ENCODE peak calls at places on chromosomes 16 and 17, in eight cellular contexts. G is prostate gland, T is sigmoid colon, I is thyroid gland, H is uterus, N is esophagus muscularis mucosa, J is upper lobe of left lung, C is body of pancreas. B is an unnamed sample.

GRCh38 chr17:19248923-19249574 is 11.9 kb downstream of the EPN2 start:
- DNase-seq in C (peak; percentile 40), T (peak; percentile 83), J (no peak), H (peak; percentile 63), G (peak; percentile 74), I (peak; percentile 61), N (no peak), B (peak; percentile 28)

GRCh38 chr17:80855968-80856862 is 135.4 kb upstream of the CHMP6 start:
- DNase-seq in N (no peak), I (no peak), G (no peak), T (peak; percentile 90), C (peak; percentile 59), H (no peak), J (peak; percentile 59), B (no peak)

GRCh38 chr16:674968-675883 is at the start of gene RHBDL1:
- DNase-seq in T (no peak), I (peak; percentile 42), C (no peak), H (no peak), N (no peak), J (peak; percentile 90), G (no peak), B (no peak)

GRCh38 chr16:79751785-79752184 is 151.2 kb upstream of the MAF start:
- DNase-seq in I (no peak), G (peak; percentile 73), J (no peak), N (peak; percentile 85), T (peak; percentile 86), H (peak; percentile 77), C (peak; percentile 34), B (peak; percentile 72)

GRCh38 chr17:39563476-39563875 is 44.2 kb downstream of the NEUROD2 start:
- DNase-seq in J (no peak), N (no peak), I (peak; percentile 60), H (no peak), T (no peak), G (no peak), C (no peak), B (peak; percentile 17)

GRCh38 chr16:75256871-75257343 is 5.5 kb upstream of the BCAR1 start:
- DNase-seq in H (peak; percentile 55), G (no peak), N (no peak), C (peak; percentile 34), I (peak; percentile 38), T (peak; percentile 75), J (no peak), B (no peak)

GRCh38 chr17:75738218-75738802 is 17.1 kb downstream of the ITGB4 start:
- DNase-seq in C (peak; percentile 53), N (no peak), G (no peak), J (no peak), I (no peak), H (no peak), T (no peak), B (no peak)

GRCh38 chr17:82859431-82860403 is 19.9 kb upstream of the ZNF750 start:
- DNase-seq in T (no peak), J (peak; percentile 88), G (no peak), N (no peak), C (peak; percentile 62), I (peak; percentile 98), H (no peak), B (no peak)

GRCh38 chr17:614637-615546 is 99.7 kb downstream of the VPS53 start:
- DNase-seq in N (no peak), G (no peak), J (no peak), I (no peak), H (no peak), T (no peak), C (peak; percentile 27), B (no peak)

GRCh38 chr17:6186998-6187397 is 116.8 kb downstream of the WSCD1 start:
- DNase-seq in N (no peak), J (no peak), C (no peak), T (no peak), H (no peak), G (no peak), I (no peak), B (no peak)

GRCh38 chr17:6195123-6195522 is 124.9 kb downstream of the WSCD1 start:
- DNase-seq in N (no peak), C (no peak), J (no peak), H (no peak), G (no peak), T (no peak), I (no peak), B (no peak)

GRCh38 chr17:6187836-6188235 is 117.7 kb downstream of the WSCD1 start:
- DNase-seq in H (no peak), C (no peak), J (no peak), T (no peak), N (no peak), I (no peak), G (no peak), B (no peak)

DNA sequence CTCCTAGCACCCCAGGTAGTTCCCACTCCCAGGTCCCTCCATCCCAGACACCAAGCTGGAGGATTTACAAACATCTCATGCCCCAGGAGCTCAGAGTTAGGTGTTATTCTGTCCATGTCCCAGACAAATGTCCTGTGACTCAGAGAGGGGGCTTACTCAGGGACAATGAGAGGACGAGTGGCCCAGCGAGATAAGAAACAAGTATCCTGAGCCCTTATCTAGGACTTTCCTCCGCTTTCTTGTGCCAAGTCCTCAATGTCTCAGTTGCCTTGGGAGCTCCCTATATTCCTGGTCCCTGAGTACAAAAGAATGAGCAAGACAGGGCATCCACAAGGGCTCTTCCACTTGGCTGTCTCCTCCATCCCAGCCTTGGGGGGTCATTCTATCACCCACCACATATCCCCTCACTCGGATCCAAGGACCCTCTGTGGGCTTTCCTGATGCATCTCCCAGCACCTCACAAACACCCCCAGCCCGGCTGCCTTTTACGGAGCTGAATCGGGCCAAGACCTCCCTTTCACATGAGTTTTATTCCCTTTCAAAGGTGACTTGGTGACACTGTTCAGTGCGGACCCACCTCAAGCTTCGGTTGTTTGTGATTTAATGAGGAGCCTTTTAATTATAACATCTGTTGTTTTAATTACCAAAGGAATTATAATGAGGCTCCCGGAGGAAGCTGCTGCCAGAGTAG is 121.4 kb downstream of the WSCD1 start:
- DNase-seq in G (no peak), C (no peak), T (no peak), I (no peak), N (no peak), J (no peak), H (no peak), B (no peak)
- TF ChIP-seq POLR2A in G (no peak), C (no peak), T (no peak), I (no peak), N (no peak), J (no peak), H (no peak), B (no peak)

GRCh38 chr17:45270828-45271418 is 9.0 kb upstream of the SPATA32 start:
- DNase-seq in G (no peak), T (no peak), J (peak; percentile 82), H (no peak), N (no peak), C (no peak), I (no peak), B (peak; percentile 40)
- H3K9me3 ChIP-seq in G (no peaks in the 10 kb centered on the region), T (no peaks in the 10 kb centered on the region), J (no peaks in the 10 kb centered on the region), H (no peaks in the 10 kb centered on the region), N (no peaks in the 10 kb centered on the region), C (no peaks in the 10 kb centered on the region), I (no peaks in the 10 kb centered on the region), B (no peaks in the 10 kb centered on the region)

GRCh38 chr16:85026696-85027095 is 899 bp upstream of the KIAA0513 start:
- DNase-seq in J (no peak), C (no peak), N (no peak), T (no peak), H (no peak), G (no peak), I (no peak), B (no peak)

GRCh38 chr16:85028638-85029412 is 1.2 kb downstream of the KIAA0513 start:
- DNase-seq in H (peak; percentile 44), N (no peak), J (no peak), I (peak; percentile 20), T (peak; percentile 83), C (peak; percentile 91), G (peak; percentile 67), B (peak; percentile 49)

GRCh38 chr16:85027968-85028637 is 508 bp downstream of the KIAA0513 start:
- DNase-seq in J (no peak), C (peak; percentile 17), T (no peak), G (no peak), H (no peak), N (no peak), I (no peak), B (no peak)

GRCh38 chr16:85027349-85027967 is at the start of gene KIAA0513:
- DNase-seq in C (peak; percentile 94), H (peak; percentile 94), N (peak; percentile 98), T (peak; percentile 97), I (peak; percentile 94), J (peak; percentile 99), G (peak; percentile 92), B (peak; percentile 96)

DNA sequence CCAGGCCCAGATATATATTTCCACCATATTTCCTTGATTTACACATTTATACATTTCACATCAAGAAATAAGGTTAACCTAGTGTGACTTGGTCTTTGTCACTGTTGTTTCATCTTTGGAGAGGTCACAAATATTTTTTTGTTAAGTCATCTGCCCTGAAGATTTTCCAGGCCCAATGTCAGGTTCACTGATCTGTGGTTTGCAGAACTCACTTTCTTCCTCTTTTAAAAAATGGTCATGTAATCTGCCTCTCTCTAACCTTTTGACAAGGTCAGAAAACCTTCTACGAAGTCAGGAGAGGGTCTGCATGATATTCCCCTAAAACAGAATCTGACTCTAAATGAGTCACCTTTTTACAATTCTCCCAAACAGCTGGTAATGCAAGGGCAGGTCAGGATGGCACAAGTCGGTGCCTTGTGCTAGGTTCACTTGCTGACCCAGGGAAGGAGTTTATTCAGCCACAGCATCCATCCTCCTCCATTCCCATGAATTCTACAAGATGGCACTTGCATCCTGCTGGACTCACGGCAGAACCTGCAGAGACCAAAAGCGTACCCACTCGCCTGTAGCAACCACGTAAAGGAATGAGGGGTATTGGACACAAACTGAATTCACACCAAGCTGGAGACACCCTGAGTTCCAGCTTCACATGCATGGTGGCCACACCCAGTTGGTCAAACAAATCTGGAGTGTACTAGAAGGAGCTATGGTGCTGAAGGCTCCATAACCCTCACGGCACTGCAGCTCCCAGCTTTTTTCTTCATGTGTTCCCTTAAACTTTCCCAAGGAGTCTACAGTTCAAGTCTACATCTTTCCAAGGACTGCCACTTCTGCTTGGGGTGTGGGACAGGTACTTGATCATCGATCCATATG is 1.6 kb upstream of the KIAA0513 start:
- DNase-seq in G (no peak), N (no peak), T (no peak), I (no peak), H (no peak), C (no peak), J (no peak), B (no peak)
- H3K4me3 ChIP-seq in G (no peak overlapping the region), N (no peak overlapping the region), T (no peak overlapping the region), I (no peak overlapping the region), H (no peak overlapping the region), C (no peak overlapping the region), J (peak overlapping the region; percentile 83), B (no peak overlapping the region)

GRCh38 chr16:56623637-56624036 is 1.9 kb upstream of the MT1E start:
- DNase-seq in H (no peak), G (no peak), T (no peak), I (no peak), C (no peak), J (no peak), N (no peak), B (no peak)

GRCh38 chr16:56628486-56629035 is 3.0 kb downstream of the MT1E start:
- DNase-seq in T (no peak), C (no peak), J (no peak), G (no peak), H (no peak), I (no peak), N (no peak), B (no peak)

GRCh38 chr16:56625943-56626654 is 518 bp downstream of the MT1E start:
- DNase-seq in H (peak; percentile 76), N (no peak), I (peak; percentile 59), C (peak; percentile 87), J (no peak), G (no peak), T (peak; percentile 91), B (peak; percentile 74)

GRCh38 chr16:56626685-56627084 is 1.1 kb downstream of the MT1E start:
- DNase-seq in H (no peak), N (no peak), T (no peak), G (no peak), C (no peak), I (no peak), J (no peak), B (no peak)

GRCh38 chr16:56625140-56625942 is at the start of gene MT1E:
- DNase-seq in N (no peak), G (peak; percentile 50), J (peak; percentile 94), H (peak; percentile 63), C (peak; percentile 90), T (peak; percentile 95), I (peak; percentile 88), B (peak; percentile 54)
- TF ChIP-seq POLR2A in N (peak; percentile 92), G (peak; percentile 39), J (peak; percentile 82), H (peak; percentile 66), C (peak; percentile 92), T (peak; percentile 83), I (peak; percentile 93), B (no peak)

B was measured in testis.